ENCODE peak calls at places on chromosomes 16 and 17, in nine cellular contexts. C is left ventricle myocardium inferior; K is mesendoderm; R is naive thymus-derived CD4-positive, alpha-beta T cell; V is tibial nerve; O is endodermal cell; E is astrocyte; D is stomach; G is SJSA1. W is an unnamed sample.

GRCh38 chr16:79943738-79944137 is 343.2 kb upstream of the MAF start:
- DNase-seq in C (no peak), D (no peak), E (peak), G (no peak), V (no peak), R (no peak), K (no peak), O (no peak), W (no peak)

GRCh38 chr16:22397459-22397858 is 23.0 kb upstream of the CDR2 start:
- DNase-seq in V (no peak), G (peak), R (no peak), E (peak), D (no peak), C (no peak), O (no peak), K (no peak), W (peak)

GRCh38 chr16:21698169-21699032 is 34.6 kb downstream of the OTOA start:
- DNase-seq in D (no peak), E (no peak), G (no peak), K (no peak), V (no peak), O (no peak), R (no peak), C (no peak), W (no peak)

GRCh38 chr17:48486557-48486956 is 44.3 kb downstream of the HOXB1 start:
- DNase-seq in G (peak), C (no peak), D (no peak), K (peak), O (peak), R (no peak), E (peak), V (no peak), W (peak)

GRCh38 chr17:73412914-73413313 is 101.1 kb upstream of the CDC42EP4 start:
- DNase-seq in D (no peak), G (no peak), R (no peak), C (no peak), V (no peak), O (no peak), E (no peak), K (no peak), W (no peak)

GRCh38 chr17:75517277-75517865 is 1.0 kb downstream of the TSEN54 start:
- DNase-seq in V (no peak), G (no peak), K (peak), E (no peak), C (no peak), O (peak), D (peak), R (no peak), W (no peak)

GRCh38 chr16:78210305-78210704 is 110.9 kb downstream of the WWOX start:
- DNase-seq in V (no peak), G (no peak), K (peak), E (peak), D (no peak), C (no peak), R (no peak), O (peak), W (no peak)

GRCh38 chr17:3890082-3890892 is 2.6 kb downstream of the CAMKK1 start:
- DNase-seq in R (no peak), V (peak), C (peak), E (peak), K (no peak), O (peak), D (peak), G (peak), W (peak)

GRCh38 chr17:76989519-76989918 is 121.3 kb downstream of the MGAT5B start:
- DNase-seq in V (no peak), G (no peak), O (peak), D (no peak), E (no peak), K (no peak), R (no peak), C (no peak), W (no peak)

GRCh38 chr16:75192606-75193264 is 14.2 kb downstream of the CTRB2 start:
- DNase-seq in D (no peak), R (no peak), K (no peak), E (no peak), V (no peak), G (peak), C (no peak), O (no peak), W (no peak)

GRCh38 chr16:81313731-81314602 is 795 bp upstream of the GAN start:
- DNase-seq in K (peak), R (no peak), V (no peak), E (no peak), D (no peak), G (no peak), O (peak), C (no peak), W (no peak)

GRCh38 chr17:39979865-39980401 is 674 bp upstream of the PSMD3 start:
- DNase-seq in V (no peak), O (peak), C (no peak), R (no peak), G (no peak), D (no peak), E (peak), K (peak), W (no peak)

GRCh38 chr17:39982069-39982371 is 1.4 kb downstream of the PSMD3 start:
- DNase-seq in E (no peak), O (no peak), C (no peak), K (no peak), G (no peak), D (no peak), V (no peak), R (no peak), W (no peak)

GRCh38 chr17:39981207-39982068 is 831 bp downstream of the PSMD3 start:
- DNase-seq in G (no peak), O (no peak), C (no peak), E (no peak), D (no peak), V (no peak), K (peak), R (no peak), W (no peak)

GRCh38 chr17:39980402-39981206 is at the start of gene PSMD3:
- DNase-seq in V (peak), E (peak), O (peak), K (peak), D (peak), C (peak), R (peak), G (peak), W (peak)

GRCh38 chr17:39979021-39979660 is 1.5 kb upstream of the PSMD3 start:
- DNase-seq in V (no peak), C (no peak), D (no peak), G (peak), K (peak), O (no peak), E (peak), R (no peak), W (peak)
- H3K4me3 ChIP-seq in V (no peak), C (no peak), D (no peak), G (no peak), K (no peak), O (no peak), E (peak), R (no peak), W (no peak)

GRCh38 chr17:14268264-14268663 is 31.6 kb upstream of the CDRT15 start:
- DNase-seq in K (peak), D (no peak), E (no peak), O (peak), V (no peak), R (peak), G (no peak), C (no peak), W (no peak)
- H3K27ac ChIP-seq in K (no peak), D (no peak), E (no peak), O (no peak), V (no peak), R (no peak), G (no peak), C (no peak), W (no peak)

DNA sequence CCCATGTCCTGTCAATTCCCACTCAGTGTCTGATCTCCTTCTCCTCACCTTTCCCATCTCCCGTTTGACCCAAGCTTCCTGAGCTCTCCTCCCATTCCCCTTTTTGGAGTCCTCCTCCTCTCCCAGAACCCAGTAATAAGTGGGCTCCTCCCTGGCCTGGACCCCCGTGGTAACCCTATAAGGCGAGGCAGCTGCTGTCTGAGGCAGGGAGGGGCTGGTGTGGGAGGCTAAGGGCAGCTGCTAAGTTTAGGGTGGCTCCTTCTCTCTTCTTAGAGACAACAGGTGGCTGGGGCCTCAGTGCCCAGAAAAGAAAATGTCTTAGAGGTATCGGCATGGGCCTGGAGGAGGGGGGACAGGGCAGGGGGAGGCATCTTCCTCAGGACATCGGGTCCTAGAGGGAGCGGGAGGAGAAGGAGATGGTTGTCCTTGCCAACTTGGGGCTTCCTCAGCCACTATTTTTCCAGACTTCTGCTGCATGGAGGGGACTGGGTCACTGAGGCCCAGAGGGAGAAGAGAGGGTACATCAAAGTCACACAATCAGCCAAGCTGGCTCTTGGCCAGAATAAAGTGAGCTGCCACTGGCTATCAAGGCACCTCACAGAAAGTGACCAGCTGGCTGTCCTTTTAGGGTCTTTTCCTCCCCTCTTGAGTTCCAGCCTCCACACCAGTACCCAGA is 1.9 kb upstream of the TBC1D10B start:
- DNase-seq in G (no peak), E (no peak), V (no peak), C (no peak), K (no peak), R (no peak), O (peak), D (no peak), W (no peak)
- H3K4me3 ChIP-seq in G (no peak), E (no peak), V (no peak), C (no peak), K (no peak), R (no peak), O (no peak), D (no peak), W (no peak)

DNA sequence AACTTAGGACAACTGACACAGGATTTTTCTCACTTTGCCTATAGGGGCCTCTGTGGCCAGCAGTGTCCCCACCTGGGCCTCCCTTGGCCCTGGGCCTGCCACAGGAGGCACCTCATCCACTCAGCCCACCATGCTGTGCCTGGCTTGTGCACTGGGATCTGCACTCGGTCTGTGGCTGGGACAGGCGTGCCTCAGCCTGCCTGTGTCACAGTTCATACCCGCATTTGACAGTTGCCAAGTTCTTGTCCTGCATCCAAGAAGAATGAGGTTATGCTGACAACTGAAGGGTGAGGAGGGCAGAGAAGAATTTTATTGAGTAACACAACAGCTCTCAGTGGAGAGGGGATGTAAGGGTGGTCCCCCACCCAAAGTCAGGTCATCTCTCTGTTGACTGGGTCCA is 36.0 kb downstream of the ZFP90 start:
- DNase-seq in D (no peak), G (no peak), C (no peak), R (no peak), V (no peak), E (no peak), O (peak), K (no peak), W (no peak)
- H3K27ac ChIP-seq in D (no peak), G (no peak), C (no peak), R (no peak), V (no peak), E (no peak), O (no peak), K (no peak), W (no peak)

DNA sequence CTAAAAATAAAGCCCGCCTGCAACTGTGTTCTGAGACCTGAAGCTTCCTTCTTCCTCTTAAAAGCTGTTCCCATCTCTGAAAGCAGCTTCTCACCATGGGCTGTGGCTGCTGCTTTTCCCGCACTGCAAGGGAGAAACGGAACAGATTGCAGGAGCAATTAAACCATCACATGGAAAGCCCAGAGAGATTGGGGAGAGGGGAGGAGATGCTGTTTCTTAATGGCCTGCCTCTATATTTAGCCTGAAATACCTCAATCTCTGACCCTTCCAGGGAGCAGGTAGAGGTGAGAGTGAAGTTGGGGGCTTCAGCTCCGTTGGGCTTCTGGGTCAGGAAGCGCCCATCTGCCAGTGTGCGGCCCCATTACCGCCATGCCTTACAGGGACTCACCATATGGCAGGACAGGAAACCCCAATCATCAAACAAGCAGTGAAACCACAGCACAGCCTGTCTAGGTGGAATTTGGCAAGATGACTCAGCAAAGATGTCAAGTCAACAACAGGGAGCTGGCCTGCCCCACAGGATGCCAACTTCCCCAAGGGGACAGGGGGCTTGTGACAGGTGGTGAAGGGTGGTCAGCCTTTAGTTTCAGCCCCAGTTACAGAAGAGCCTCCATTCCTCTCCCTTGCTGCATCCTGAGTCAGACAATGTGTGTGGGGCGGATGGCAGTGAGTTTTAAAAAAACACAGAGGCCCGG is 286.6 kb upstream of the CCL2 start:
- DNase-seq in O (peak), D (no peak), V (no peak), R (no peak), K (peak), C (no peak), E (no peak), G (no peak), W (no peak)
- H3K4me3 ChIP-seq in O (no peak), D (no peak), V (no peak), R (no peak), K (no peak), C (no peak), E (no peak), G (no peak), W (no peak)

GRCh38 chr17:15907290-15907689 is 37.6 kb upstream of the ADORA2B start:
- DNase-seq in G (no peak), E (no peak), O (no peak), R (no peak), C (no peak), V (no peak), K (no peak), D (no peak), W (no peak)

GRCh38 chr17:15910791-15911190 is 34.1 kb upstream of the ADORA2B start:
- DNase-seq in O (no peak), R (no peak), G (no peak), K (no peak), V (no peak), D (no peak), C (no peak), E (no peak), W (no peak)

GRCh38 chr17:15912416-15912955 is 32.4 kb upstream of the ADORA2B start:
- DNase-seq in C (no peak), G (no peak), D (peak), R (no peak), O (no peak), V (no peak), E (no peak), K (no peak), W (no peak)

GRCh38 chr17:15909481-15909991 is 35.4 kb upstream of the ADORA2B start:
- DNase-seq in E (no peak), G (no peak), R (no peak), D (peak), V (no peak), C (peak), O (peak), K (peak), W (no peak)

DNA sequence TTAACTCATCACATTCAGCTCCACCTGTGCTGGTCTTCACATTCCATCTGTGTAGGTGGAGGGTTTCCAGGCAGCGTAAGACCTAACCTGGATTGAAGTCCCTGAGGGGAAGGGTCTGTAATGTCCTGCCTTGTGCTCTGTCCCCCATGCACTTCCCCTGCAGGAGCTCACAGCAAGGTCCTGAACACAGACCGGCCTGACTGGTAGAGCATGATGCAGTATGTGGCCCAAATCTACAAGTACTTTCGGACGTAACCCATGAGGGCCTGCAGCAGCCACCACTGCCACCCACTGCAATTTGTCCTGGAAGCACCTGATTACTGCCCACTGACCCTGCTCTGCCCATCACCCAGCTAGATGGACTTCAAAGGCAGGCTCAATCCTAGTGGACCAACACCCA is 36.6 kb upstream of the ADORA2B start:
- DNase-seq in D (no peak), G (no peak), V (no peak), O (no peak), K (no peak), C (no peak), R (no peak), E (no peak), W (no peak)
- H3K27ac ChIP-seq in D (no peak), G (no peak), V (no peak), O (no peak), K (no peak), C (no peak), R (no peak), E (no peak), W (no peak)

GRCh38 chr17:81867952-81868673 is 3.0 kb downstream of the ARHGDIA start:
- DNase-seq in C (no peak), K (no peak), G (no peak), E (no peak), V (no peak), D (no peak), O (no peak), R (peak), W (no peak)
- H3K4me3 ChIP-seq in C (no peak), K (no peak), G (no peak), E (no peak), V (no peak), D (no peak), O (no peak), R (no peak), W (no peak)

DNA sequence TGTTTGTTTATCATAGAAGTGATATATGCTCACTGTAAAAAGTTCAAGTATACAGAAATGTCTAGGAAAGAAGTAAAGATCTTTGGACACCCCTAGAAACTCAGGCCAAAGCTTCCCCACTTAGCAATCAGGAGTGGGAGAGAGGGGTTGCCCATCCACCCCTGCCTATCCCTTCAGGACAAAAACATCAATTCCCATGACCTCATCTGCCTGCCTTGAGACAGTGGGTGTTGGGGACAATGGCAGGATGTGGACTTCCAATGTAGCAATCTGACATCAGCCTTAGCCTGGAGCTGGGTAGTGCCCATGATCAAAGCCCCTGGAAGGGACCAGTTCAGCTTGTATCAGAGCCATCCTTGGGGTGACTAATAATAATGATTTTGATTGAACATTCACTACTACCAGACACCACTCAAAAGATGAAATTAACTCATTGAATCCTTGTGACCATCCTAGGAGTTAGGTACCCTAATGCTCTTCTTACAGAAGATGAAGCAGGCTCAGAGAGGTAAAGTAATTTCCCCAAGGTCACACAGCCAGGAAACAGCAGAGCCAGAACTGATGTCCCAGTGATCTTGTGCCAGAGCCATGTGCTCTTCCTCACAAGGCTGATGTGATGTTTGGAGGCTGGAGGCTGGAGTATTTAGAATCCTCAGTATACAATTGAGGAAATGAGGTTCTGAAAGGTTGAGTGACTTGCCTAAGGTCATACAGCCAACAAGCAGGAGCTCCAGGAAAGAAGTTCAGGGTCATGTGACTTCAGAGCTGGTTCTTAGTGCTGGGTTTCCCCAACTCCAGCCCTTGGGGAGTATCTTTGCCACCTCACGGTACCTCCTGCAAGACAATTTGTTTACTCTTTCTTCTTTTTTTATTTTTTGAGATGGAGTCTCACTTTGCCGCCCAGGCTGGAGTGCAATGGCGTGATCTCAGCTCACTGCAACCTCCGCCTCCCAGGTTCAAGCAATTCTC is 18.3 kb downstream of the ITPRIPL2 start:
- DNase-seq in O (no peak), K (peak), V (no peak), C (no peak), R (no peak), E (no peak), G (no peak), D (no peak), W (no peak)
- H3K27ac ChIP-seq in O (no peak), K (no peak), V (peak), C (peak), R (no peak), E (no peak), G (peak), D (peak), W (no peak)

GRCh38 chr17:79675413-79675725 is 55.4 kb upstream of the ENPP7 start:
- DNase-seq in G (no peak), O (no peak), C (peak), R (no peak), D (no peak), E (no peak), K (no peak), V (no peak), W (no peak)
- H3K4me3 ChIP-seq in G (no peak), O (no peak), C (no peak), R (no peak), D (no peak), E (no peak), K (no peak), V (no peak), W (no peak)

W was measured in AG04450.